ENCODE peak calls at places on chromosomes 3 and 15, in five cellular contexts. D, G, L, X and Z are unnamed samples.

GRCh38 chr3:170815930-170816329 is 54.1 kb downstream of the RPL22L1 start:
- DNase-seq in G (no peak), L (no peak), D (no peak), X (no peak), Z (no peak)

GRCh38 chr3:10334461-10334860 is 13.5 kb upstream of the SEC13 start:
- DNase-seq in G (no peak), X (no peak), L (no peak), D (no peak), Z (no peak)

GRCh38 chr3:108287146-108287545 is 9.2 kb upstream of the HHLA2 start:
- DNase-seq in L (no peak), D (no peak), G (no peak), X (no peak), Z (no peak)

GRCh38 chr15:48472756-48473155 is 141.5 kb downstream of the DUT start:
- DNase-seq in L (no peak), X (no peak), G (no peak), D (no peak), Z (no peak)

GRCh38 chr3:11434017-11434526 is 161.9 kb downstream of the ATG7 start:
- DNase-seq in L (no peak), X (no peak), G (no peak), D (no peak), Z (no peak)

GRCh38 chr3:174907628-174908407 is 48.7 kb downstream of the NAALADL2 start:
- DNase-seq in L (no peak), D (no peak), G (no peak), X (no peak), Z (no peak)

GRCh38 chr3:197750863-197751737 is 1.4 kb downstream of the FYTTD1 start:
- DNase-seq in X (peak), G (peak), D (peak), L (peak), Z (no peak)

GRCh38 chr3:188697127-188697526 is 474.6 kb upstream of the TPRG1 start:
- DNase-seq in X (peak), G (no peak), L (no peak), D (no peak), Z (no peak)

GRCh38 chr3:64059484-64059883 is 36.2 kb upstream of the PSMD6 start:
- DNase-seq in D (no peak), L (no peak), G (no peak), X (no peak), Z (no peak)

GRCh38 chr15:67796196-67796699 is 29.1 kb upstream of the SKOR1 start:
- DNase-seq in X (no peak), L (no peak), D (no peak), G (no peak), Z (peak)

GRCh38 chr3:95341314-95341713 is 1278.5 kb downstream of the NSUN3 start:
- DNase-seq in G (no peak), D (no peak), L (no peak), X (no peak), Z (no peak)

GRCh38 chr15:59587085-59587826 is 24.3 kb upstream of the GCNT3 start:
- DNase-seq in X (no peak), D (no peak), L (no peak), G (no peak), Z (no peak)

GRCh38 chr3:25781758-25782594 is 1.3 kb downstream of the NGLY1 start:
- DNase-seq in L (no peak), G (no peak), D (no peak), X (no peak), Z (no peak)

GRCh38 chr3:26484140-26484539 is 138.4 kb upstream of the LRRC3B start:
- DNase-seq in X (no peak), D (no peak), G (no peak), L (no peak), Z (no peak)

GRCh38 chr15:85800460-85801123 is 5.9 kb upstream of the KLHL25 start:
- DNase-seq in G (no peak), D (no peak), X (no peak), L (no peak), Z (no peak)

GRCh38 chr3:194205675-194206133 is 69.8 kb downstream of the HES1 start:
- DNase-seq in D (peak), G (no peak), X (peak), L (no peak), Z (peak)

GRCh38 chr3:195461518-195462307 is 18.9 kb upstream of the ACAP2 start:
- DNase-seq in L (no peak), G (no peak), X (no peak), D (no peak), Z (no peak)

GRCh38 chr3:133464573-133464972 is 64.7 kb downstream of the BFSP2 start:
- DNase-seq in G (no peak), D (no peak), L (no peak), X (no peak), Z (no peak)

GRCh38 chr3:4866841-4867240 is 112.4 kb upstream of the BHLHE40 start:
- DNase-seq in D (peak), G (no peak), L (no peak), X (no peak), Z (no peak)